ENCODE peak calls at places on chromosomes 4 and X, in five cellular contexts. I is thoracic aorta, W is body of pancreas, G is stomach, A is fibroblast of lung. J is an unnamed sample.

GRCh38 chrX:19666950-19667349 is 151.6 kb upstream of the MAP3K15 start:
- DNase-seq in I (no peak), W (no peak), G (no peak), A (no peak), J (no peak)

GRCh38 chrX:3520987-3521875 is 174.8 kb upstream of the MXRA5 start:
- DNase-seq in I (no peak), W (no peak), G (no peak), A (no peak), J (no peak)

GRCh38 chrX:148517191-148517590 is 16.8 kb downstream of the AFF2 start:
- DNase-seq in I (no peak), W (no peak), G (no peak), A (no peak), J (peak)

GRCh38 chrX:125203737-125204578 is 115.7 kb upstream of the TEX13C start:
- DNase-seq in I (no peak), W (peak), G (no peak), A (no peak), J (no peak)

GRCh38 chrX:16882188-16882587 is 12.0 kb upstream of the RBBP7 start:
- DNase-seq in I (no peak), W (peak), G (peak), A (peak), J (no peak)

GRCh38 chrX:63258144-63258543 is 93.0 kb downstream of the SPIN4 start:
- DNase-seq in I (no peak), W (no peak), G (no peak), A (no peak), J (no peak)

GRCh38 chr4:173486714-173487392 is 43.2 kb downstream of the HAND2 start:
- DNase-seq in I (no peak), W (no peak), G (no peak), A (no peak), J (no peak)

GRCh38 chrX:152865232-152865920 is 32.5 kb upstream of the ZNF185 start:
- DNase-seq in I (no peak), W (no peak), G (no peak), A (no peak), J (no peak)

GRCh38 chrX:69429339-69430014 is 74.6 kb upstream of the NALF2 start:
- DNase-seq in I (no peak), W (no peak), G (no peak), A (no peak), J (no peak)

GRCh38 chr4:6716018-6716911 is at the start of gene BLOC1S4:
- DNase-seq in I (peak), W (peak), G (peak), A (peak), J (peak)
- TF ChIP-seq CTCF in I (no peak), W (no peak), G (no peak), A (peak), J (no peak)

DNA sequence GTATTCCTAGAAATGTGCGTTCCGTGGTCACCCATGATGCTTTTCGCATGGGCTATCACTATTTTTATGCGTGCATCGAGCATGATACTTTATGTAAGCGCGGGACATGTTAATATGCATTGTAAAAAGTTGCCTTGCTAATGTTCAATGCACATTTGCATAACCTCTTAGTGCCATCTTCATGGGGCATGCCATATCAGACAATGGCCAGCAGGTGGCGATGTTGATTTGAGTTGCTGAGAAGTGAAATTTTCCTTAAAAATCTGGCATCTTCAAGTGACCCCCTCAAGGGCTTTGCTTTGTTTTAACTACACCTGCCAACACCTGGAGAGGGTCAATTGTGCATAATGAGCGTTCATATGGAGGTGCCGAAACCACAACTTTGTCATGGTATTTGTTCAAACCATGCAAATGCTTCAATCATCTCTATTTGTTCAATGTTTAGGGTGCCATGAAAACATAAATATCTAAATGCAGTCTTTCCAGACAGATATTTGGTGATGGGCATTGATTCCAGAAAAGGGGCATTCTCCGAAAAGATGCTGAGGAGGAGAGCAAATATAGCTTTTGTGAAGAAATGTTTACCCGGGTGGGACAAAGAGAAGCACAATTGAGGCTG is 833.9 kb upstream of the PRKX start:
- DNase-seq in I (no peak), W (peak), G (peak), A (peak), J (peak)
- TF ChIP-seq CTCF in I (peak), W (peak), G (peak), A (peak), J (peak)

GRCh38 chrX:56786889-56787733 is 58.1 kb downstream of the NBDY start:
- DNase-seq in I (no peak), W (no peak), G (peak), A (no peak), J (no peak)

GRCh38 chrX:56788717-56789122 is 59.7 kb downstream of the NBDY start:
- DNase-seq in I (no peak), W (no peak), G (peak), A (no peak), J (no peak)

GRCh38 chrX:56787734-56788152 is 58.7 kb downstream of the NBDY start:
- DNase-seq in I (no peak), W (no peak), G (no peak), A (no peak), J (no peak)

GRCh38 chrX:56789518-56790070 is 60.6 kb downstream of the NBDY start:
- DNase-seq in I (no peak), W (no peak), G (peak), A (no peak), J (no peak)

DNA sequence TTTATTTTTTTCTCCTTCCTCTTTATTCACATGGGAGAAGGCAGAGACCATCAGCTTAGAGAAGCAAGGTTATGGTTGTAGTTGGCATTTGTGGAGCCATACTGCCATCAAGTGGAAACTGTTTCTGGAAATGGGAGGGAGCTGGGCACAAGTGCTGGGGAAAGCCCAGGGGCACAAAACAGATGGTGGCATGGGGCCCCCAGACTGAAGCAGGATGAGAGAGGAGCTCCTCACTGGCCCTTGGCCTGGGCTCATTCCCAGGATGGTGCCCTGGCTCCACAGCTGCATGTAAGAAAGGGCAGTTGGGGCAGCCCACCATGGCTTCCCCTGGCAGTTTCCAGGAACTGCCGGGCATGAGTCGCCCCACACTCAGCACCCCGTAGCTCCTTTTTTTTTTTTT is 59.2 kb downstream of the NBDY start:
- DNase-seq in I (no peak), W (no peak), G (peak), A (no peak), J (no peak)
- TF ChIP-seq CTCF in I (no peak), W (no peak), G (no peak), A (no peak), J (no peak)

GRCh38 chr4:44495136-44495535 is 46.5 kb upstream of the KCTD8 start:
- DNase-seq in I (no peak), W (no peak), G (no peak), A (no peak), J (no peak)

DNA sequence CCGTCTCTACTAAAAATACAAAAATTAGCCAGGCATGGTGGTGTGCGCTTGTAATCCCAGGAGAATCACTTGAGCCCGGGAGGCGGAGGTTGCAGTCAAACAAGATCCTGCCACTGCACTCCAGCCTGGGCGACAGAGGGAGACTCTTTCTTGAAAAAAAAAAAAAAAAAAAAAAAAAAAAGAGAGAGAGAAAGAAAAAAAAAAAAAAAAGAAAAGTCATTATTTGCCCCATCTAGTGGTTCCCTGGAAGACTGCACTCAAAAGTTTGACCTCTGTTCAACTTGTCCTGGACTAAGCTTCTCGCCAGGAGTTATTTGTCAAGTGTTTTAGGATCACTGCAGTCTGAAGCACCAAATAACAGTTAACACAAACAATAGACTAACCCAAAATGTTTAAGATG is 45.3 kb upstream of the KCTD8 start:
- DNase-seq in I (no peak), W (no peak), G (no peak), A (no peak), J (peak)
- TF ChIP-seq CTCF in I (no peak), W (peak), G (peak), A (peak), J (peak)

DNA sequence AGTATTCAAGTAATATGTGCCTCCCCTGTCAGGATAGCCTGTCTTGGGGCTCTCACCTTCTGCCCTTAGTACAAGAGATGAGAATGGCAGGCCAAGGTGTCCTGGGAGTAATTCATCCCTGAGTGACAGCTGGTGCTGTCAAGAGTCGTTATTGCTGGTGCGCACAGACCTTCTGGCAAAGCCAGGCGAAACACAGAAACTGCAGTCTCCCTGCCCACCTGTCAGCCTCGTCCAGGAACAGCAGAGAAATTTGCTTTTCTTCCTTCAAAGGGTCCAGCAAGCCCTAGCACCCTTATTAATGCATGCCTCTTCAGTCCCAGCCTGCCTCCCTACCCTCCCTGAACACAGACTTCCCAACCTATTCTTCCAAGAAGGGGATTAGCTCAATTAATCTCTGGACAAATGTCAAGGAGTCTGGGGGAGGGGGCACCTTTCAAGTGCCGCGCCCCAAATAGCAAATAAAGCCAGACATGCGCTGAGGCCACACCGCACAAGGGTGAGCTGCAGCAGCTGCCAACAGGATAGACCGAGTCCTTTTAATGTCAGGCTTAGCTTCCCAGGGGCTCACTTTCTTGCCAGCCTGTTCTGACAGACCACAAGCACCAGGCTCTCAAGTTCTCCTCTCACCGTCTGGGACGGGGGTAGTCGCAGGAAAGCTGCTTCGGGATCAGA is 250.7 kb upstream of the RASGEF1B start:
- DNase-seq in I (no peak), W (no peak), G (peak), A (no peak), J (no peak)
- TF ChIP-seq CTCF in I (no peak), W (no peak), G (no peak), A (no peak), J (no peak)

GRCh38 chrX:135193740-135194139 is 22.5 kb upstream of the CT55 start:
- DNase-seq in I (no peak), W (no peak), G (no peak), A (no peak), J (no peak)
- TF ChIP-seq CTCF in I (no peak), W (no peak), G (no peak), A (no peak), J (no peak)

J was measured in MCF 10A.